ENCODE peak calls at places on chromosome 2, in six cellular contexts. F is H1, B is heart right ventricle, Q is astrocyte of the cerebellum, T is GM12865, D is A673. X is an unnamed sample.

GRCh38 chr2:210199186-210199765 is 26.0 kb downstream of the ACADL start:
- DNase-seq in B (no peak), T (peak; percentile 29), F (no peak), D (peak; percentile 59), Q (peak; percentile 15), X (no peak)

GRCh38 chr2:174049895-174050294 is 84.7 kb upstream of the SP3 start:
- DNase-seq in B (no peak), Q (no peak), D (no peak), F (no peak), T (no peak), X (no peak)

GRCh38 chr2:171855401-171855800 is 38.6 kb downstream of the SLC25A12 start:
- DNase-seq in D (no peak), B (no peak), T (no peak), Q (no peak), F (no peak), X (no peak)

GRCh38 chr2:45840481-45840880 is 189.0 kb downstream of the PRKCE start:
- DNase-seq in F (no peak), D (no peak), T (peak; percentile 56), Q (no peak), B (no peak), X (no peak)

GRCh38 chr2:157107877-157108276 is 149.6 kb upstream of the GALNT5 start:
- DNase-seq in D (peak; percentile 19), F (no peak), T (peak; percentile 25), Q (peak; percentile 11), B (no peak), X (no peak)

GRCh38 chr2:101152195-101153076 is 1.3 kb upstream of the TBC1D8 start:
- DNase-seq in B (peak; percentile 65), Q (no peak), D (peak; percentile 28), T (peak; percentile 90), F (peak; percentile 76), X (peak; percentile 59)

GRCh38 chr2:141015339-141016047 is 1115.3 kb downstream of the LRP1B start:
- DNase-seq in F (no peak), D (peak; percentile 26), B (peak; percentile 51), T (no peak), Q (peak; percentile 68), X (no peak)

GRCh38 chr2:86293612-86294011 is 43.8 kb downstream of the REEP1 start:
- DNase-seq in F (no peak), D (no peak), Q (no peak), T (no peak), B (no peak), X (no peak)

GRCh38 chr2:45909677-45910191 is 258.3 kb downstream of the PRKCE start:
- DNase-seq in F (no peak), B (no peak), T (peak; percentile 77), Q (no peak), D (no peak), X (peak; percentile 70)

GRCh38 chr2:127664895-127665225 is 10.5 kb downstream of the LIMS2 start:
- DNase-seq in D (no peak), F (no peak), T (no peak), Q (no peak), B (no peak), X (no peak)

GRCh38 chr2:24659862-24660261 is 133.3 kb downstream of the PTRHD1 start:
- DNase-seq in F (no peak), T (no peak), D (no peak), Q (no peak), B (no peak), X (no peak)

GRCh38 chr2:23703583-23704385 is 223.1 kb downstream of the ATAD2B start:
- DNase-seq in F (peak; percentile 45), B (no peak), D (no peak), T (no peak), Q (peak; percentile 22), X (no peak)

GRCh38 chr2:235055891-235056516 is 104.2 kb downstream of the SH3BP4 start:
- DNase-seq in T (no peak), D (peak; percentile 49), Q (no peak), B (no peak), F (no peak), X (no peak)

GRCh38 chr2:144515694-144516416 is 4.1 kb downstream of the ZEB2 start:
- DNase-seq in Q (no peak), T (no peak), F (peak; percentile 74), B (peak; percentile 62), D (peak; percentile 77), X (no peak)

GRCh38 chr2:12340164-12340563 is 376.6 kb upstream of the TRIB2 start:
- DNase-seq in B (no peak), Q (no peak), T (no peak), D (no peak), F (no peak), X (no peak)

GRCh38 chr2:160349306-160349705 is 144.3 kb downstream of the RBMS1 start:
- DNase-seq in B (no peak), Q (no peak), F (no peak), D (no peak), T (no peak), X (no peak)

GRCh38 chr2:160417745-160418397 is 75.7 kb downstream of the RBMS1 start:
- DNase-seq in T (no peak), Q (no peak), B (no peak), F (no peak), D (peak; percentile 63), X (no peak)

GRCh38 chr2:224884188-224884587 is 158.1 kb downstream of the DOCK10 start:
- DNase-seq in T (no peak), D (no peak), B (no peak), F (no peak), Q (no peak), X (no peak)

DNA sequence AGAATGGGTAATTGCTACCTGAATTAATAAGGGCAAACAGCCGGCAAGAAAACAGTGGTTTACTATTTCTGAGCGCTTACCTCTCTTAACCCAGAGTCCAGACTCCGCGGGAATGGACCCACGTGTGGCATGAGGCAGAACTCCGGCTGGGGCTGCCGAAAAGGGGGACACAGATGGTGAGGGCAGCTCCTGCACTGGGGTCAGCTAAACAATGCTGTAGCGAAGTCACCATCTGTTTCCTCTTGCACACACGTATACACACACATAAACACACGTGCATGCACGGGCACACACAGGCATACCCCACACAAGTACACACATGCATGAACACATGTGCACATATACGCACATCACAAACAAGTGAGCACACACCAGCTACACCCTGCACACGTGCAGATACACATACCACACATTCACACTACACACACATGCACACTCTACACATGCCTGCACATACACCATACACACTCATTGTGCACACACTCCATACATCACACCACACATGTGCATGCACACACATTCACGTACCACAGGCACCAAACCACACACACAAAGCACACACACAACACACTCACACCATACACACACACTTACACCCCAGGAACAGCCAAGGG is 105.9 kb upstream of the ID2 start:
- DNase-seq in T (no peak), F (no peak), Q (no peak), B (no peak), D (no peak), X (no peak)
- TF ChIP-seq CTCF in T (no peak), F (no peak), Q (no peak), B (no peak), D (no peak), X (no peak)

GRCh38 chr2:177264539-177265385 is at the start of gene NFE2L2:
- DNase-seq in D (peak; percentile 95), F (peak; percentile 85), Q (peak; percentile 68), B (peak; percentile 96), T (peak; percentile 95), X (no peak)

GRCh38 chr2:177264209-177264538 is 353 bp downstream of the NFE2L2 start:
- DNase-seq in D (peak; percentile 45), Q (no peak), T (no peak), B (no peak), F (no peak), X (no peak)

GRCh38 chr2:177265386-177265690 is 811 bp upstream of the NFE2L2 start:
- DNase-seq in Q (no peak), D (peak; percentile 53), F (no peak), B (peak; percentile 70), T (no peak), X (no peak)

GRCh38 chr2:177263451-177264208 is 897 bp downstream of the NFE2L2 start:
- DNase-seq in T (peak; percentile 97), B (peak; percentile 99), F (peak; percentile 88), D (peak; percentile 98), Q (peak; percentile 96), X (peak; percentile 79)

DNA sequence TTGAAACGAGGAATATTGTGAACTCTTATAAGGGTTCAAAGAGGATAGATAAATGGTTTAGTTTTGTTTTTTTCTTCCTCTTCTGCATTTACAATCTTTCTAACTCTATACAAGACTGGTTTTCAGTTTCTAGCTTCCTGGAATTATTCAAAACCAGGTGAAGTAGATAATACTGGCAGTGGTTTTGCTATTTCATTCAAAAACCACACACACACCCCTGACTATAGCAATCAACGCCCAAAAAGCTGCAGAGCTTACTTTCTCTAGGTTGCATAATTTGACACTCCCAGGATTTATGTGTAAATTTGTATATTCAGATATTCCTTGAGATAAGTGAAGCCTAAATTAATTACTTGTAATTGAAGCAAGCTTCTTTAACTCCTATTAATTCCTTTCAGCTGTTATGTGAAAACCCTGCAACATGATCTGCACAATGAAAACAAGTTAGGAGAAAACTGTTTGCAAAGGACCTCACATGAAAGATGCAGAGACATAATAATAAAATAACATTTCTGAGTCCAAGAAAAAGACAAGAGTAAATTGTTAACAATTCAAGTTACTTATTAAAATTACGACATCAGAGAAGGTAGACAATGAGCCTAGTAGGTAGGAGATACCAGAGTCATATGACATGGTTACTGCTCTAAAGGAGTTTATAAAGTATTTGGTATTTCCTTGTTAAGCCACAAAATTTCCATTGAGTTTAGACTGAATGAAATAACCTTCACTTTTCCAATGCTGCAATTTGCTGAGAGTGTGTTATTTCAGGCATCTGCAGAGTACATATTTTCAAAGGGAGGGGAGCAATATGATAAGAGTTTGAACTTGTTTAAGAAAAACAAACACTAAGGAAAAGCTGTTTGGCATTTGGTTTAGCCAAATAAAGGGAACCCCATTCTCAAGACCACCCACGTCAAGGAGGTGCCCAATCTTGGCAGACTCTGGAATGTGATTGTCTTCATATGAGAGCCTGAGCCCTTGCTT is 1.6 kb upstream of the NFE2L2 start:
- DNase-seq in D (no peak), B (no peak), T (peak; percentile 43), F (no peak), Q (no peak), X (no peak)
- H3K4me3 ChIP-seq in D (peak overlapping the region; percentile 94), B (peak overlapping the region; percentile 96), T (peak overlapping the region; percentile 91), F (no peak overlapping the region), Q (no peak overlapping the region), X (no peak overlapping the region)

DNA sequence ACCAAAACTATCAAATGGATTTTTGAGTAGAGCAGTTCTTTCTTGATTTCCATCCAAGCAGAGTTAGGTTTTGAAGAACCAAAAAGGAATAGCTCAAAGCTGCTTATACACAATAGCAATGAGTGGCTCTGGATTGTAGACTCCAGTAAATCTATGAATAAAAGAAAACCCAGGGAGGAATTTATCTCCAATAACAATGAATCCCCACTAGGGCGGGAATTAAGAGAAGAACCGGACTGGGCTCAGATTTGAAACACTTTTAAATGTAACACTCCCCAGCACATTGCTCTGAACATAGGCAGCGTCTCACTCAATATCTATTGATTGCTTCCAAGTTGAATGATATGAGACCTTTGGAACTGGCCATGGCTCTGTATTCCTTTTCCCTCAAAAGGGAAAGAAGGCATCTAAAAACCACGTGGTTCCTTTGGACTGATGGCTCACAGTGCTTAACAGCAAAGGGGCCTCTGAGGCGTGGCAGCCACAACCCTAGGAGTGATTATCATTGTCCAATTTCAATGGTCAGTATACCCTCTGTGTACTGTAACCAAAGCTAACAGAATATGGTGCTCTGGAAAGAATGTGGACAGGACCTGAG is 68.2 kb downstream of the SPRED2 start:
- DNase-seq in F (no peak), Q (no peak), D (peak; percentile 43), T (no peak), B (no peak), X (no peak)
- TF ChIP-seq CTCF in F (no peak), Q (no peak), D (no peak), T (no peak), B (no peak), X (no peak)

DNA sequence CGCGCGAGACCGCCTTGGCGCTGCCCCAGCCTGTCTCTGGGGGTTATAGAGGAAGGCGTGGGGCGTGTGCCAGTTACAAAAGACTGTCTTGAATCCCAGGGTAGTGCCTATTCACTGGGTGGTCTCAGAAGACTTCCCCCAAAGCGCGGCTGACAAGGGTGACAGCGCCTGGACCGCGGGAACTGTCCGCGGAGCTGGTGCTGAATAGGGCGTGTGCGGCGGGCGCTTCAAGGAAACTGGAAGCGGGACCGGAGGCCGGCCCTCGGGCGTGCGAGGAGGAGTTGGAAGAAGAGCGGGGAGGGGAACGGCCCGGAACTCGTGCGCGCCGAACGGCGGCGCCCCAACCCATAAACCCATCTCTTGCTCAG is 2.3 kb downstream of the EGR4 start:
- DNase-seq in F (peak; percentile 90), B (peak; percentile 47), Q (peak; percentile 22), D (peak; percentile 84), T (peak; percentile 55), X (no peak)
- H3K4me3 ChIP-seq in F (peak overlapping the region; percentile 44), B (no peak overlapping the region), Q (peak overlapping the region; percentile 12), D (peak overlapping the region; percentile 52), T (no peak overlapping the region), X (peak overlapping the region; percentile 28)